ENCODE peak calls at places on chromosome 7, in five cellular contexts. S is GM12878, O is HepG2, B is K562, R is H1. L is an unnamed sample. For H3K4me1, the result is how much of the 10 kb centered on the place peaks cover.

GRCh38 chr7:30813466-30813865 is 42.2 kb downstream of the MINDY4 start:
- DNase-seq in S (no peak), O (no peak), B (no peak), R (no peak), L (no peak)

GRCh38 chr7:155791836-155792235 is 20.4 kb downstream of the SHH start:
- DNase-seq in S (no peak), O (no peak), B (peak), R (no peak), L (no peak)

GRCh38 chr7:139771001-139771956 is 6.5 kb downstream of the HIPK2 start:
- DNase-seq in S (no peak), O (no peak), B (no peak), R (no peak), L (no peak)

GRCh38 chr7:100372256-100372655 is 1.0 kb upstream of the PILRA start:
- DNase-seq in S (no peak), O (no peak), B (no peak), R (no peak), L (no peak)

GRCh38 chr7:57201895-57202210 is 69.6 kb upstream of the ZNF479 start:
- DNase-seq in S (no peak), O (no peak), B (no peak), R (no peak), L (no peak)

GRCh38 chr7:143408247-143408685 is 390 bp downstream of the EPHA1 start:
- DNase-seq in S (no peak), O (no peak), B (no peak), R (no peak), L (peak)

GRCh38 chr7:101555269-101555920 is 73.7 kb downstream of the MYL10 start:
- DNase-seq in S (no peak), O (no peak), B (peak), R (no peak), L (no peak)

GRCh38 chr7:95436407-95436806 is 1.6 kb upstream of the PON2 start:
- DNase-seq in S (no peak), O (no peak), B (no peak), R (no peak), L (no peak)

GRCh38 chr7:134905375-134905774 is 80.9 kb upstream of the AGBL3 start:
- DNase-seq in S (no peak), O (no peak), B (no peak), R (no peak), L (no peak)

GRCh38 chr7:12162420-12163113 is 48.5 kb upstream of the TMEM106B start:
- DNase-seq in S (no peak), O (no peak), B (no peak), R (no peak), L (no peak)

GRCh38 chr7:40156988-40157387 is 22.2 kb downstream of the SUGCT start:
- DNase-seq in S (no peak), O (no peak), B (no peak), R (no peak), L (no peak)

GRCh38 chr7:26538216-26538615 is 246.6 kb downstream of the SNX10 start:
- DNase-seq in S (no peak), O (no peak), B (no peak), R (no peak), L (no peak)

GRCh38 chr7:35727571-35727970 is 32.6 kb upstream of the HERPUD2 start:
- DNase-seq in S (no peak), O (no peak), B (no peak), R (no peak), L (no peak)

GRCh38 chr7:86152926-86153325 is 490.8 kb upstream of the GRM3 start:
- DNase-seq in S (no peak), O (no peak), B (no peak), R (no peak), L (no peak)

GRCh38 chr7:123747620-123748141 is 1.1 kb downstream of the WASL start:
- DNase-seq in S (no peak), O (peak), B (peak), R (peak), L (peak)

GRCh38 chr7:29276806-29277205 is 82.2 kb downstream of the CHN2 start:
- DNase-seq in S (no peak), O (no peak), B (no peak), R (peak), L (no peak)

GRCh38 chr7:143013897-143014296 is 13.0 kb downstream of the OR9A2 start:
- DNase-seq in S (no peak), O (no peak), B (no peak), R (no peak), L (no peak)

GRCh38 chr7:103871473-103871872 is 118.0 kb downstream of the RELN start:
- DNase-seq in S (no peak), O (no peak), B (no peak), R (no peak), L (no peak)

GRCh38 chr7:93203496-93203895 is 22.8 kb downstream of the HEPACAM2 start:
- DNase-seq in S (no peak), O (no peak), B (no peak), R (no peak), L (no peak)

GRCh38 chr7:156907656-156908055 is 14.7 kb upstream of the LMBR1 start:
- DNase-seq in S (no peak), O (no peak), B (no peak), R (no peak), L (no peak)

GRCh38 chr7:137885623-137886022 is 38.8 kb upstream of the DGKI start:
- DNase-seq in S (no peak), O (no peak), B (no peak), R (peak), L (peak)

GRCh38 chr7:150824379-150825177 is 24.0 kb downstream of the TMEM176A start:
- DNase-seq in S (no peak), O (no peak), B (peak), R (no peak), L (peak)

GRCh38 chr7:141042222-141043193 is 27.8 kb upstream of the MRPS33 start:
- DNase-seq in S (no peak), O (peak), B (no peak), R (no peak), L (no peak)

GRCh38 chr7:155702616-155703015 is 58.2 kb downstream of the RBM33 start:
- DNase-seq in S (no peak), O (no peak), B (no peak), R (no peak), L (no peak)

GRCh38 chr7:70614237-70614984 is 517.5 kb upstream of the GALNT17 start:
- DNase-seq in S (no peak), O (no peak), B (no peak), R (peak), L (peak)

GRCh38 chr7:94647295-94647694 is 8.6 kb downstream of the SGCE start:
- DNase-seq in S (no peak), O (no peak), B (no peak), R (no peak), L (peak)

GRCh38 chr7:141265668-141266067 is 191.8 kb downstream of the TMEM178B start:
- DNase-seq in S (no peak), O (no peak), B (no peak), R (no peak), L (no peak)

GRCh38 chr7:75740846-75741497 is 2.2 kb upstream of the HIP1 start:
- DNase-seq in S (peak), O (peak), B (peak), R (peak), L (peak)

GRCh38 chr7:120405652-120406051 is 132.7 kb downstream of the KCND2 start:
- DNase-seq in S (no peak), O (no peak), B (no peak), R (no peak), L (no peak)

GRCh38 chr7:120402368-120402767 is 129.4 kb downstream of the KCND2 start:
- DNase-seq in S (no peak), O (no peak), B (no peak), R (no peak), L (no peak)

GRCh38 chr7:120404042-120404441 is 131.1 kb downstream of the KCND2 start:
- DNase-seq in S (no peak), O (no peak), B (no peak), R (no peak), L (no peak)

GRCh38 chr7:120400806-120401455 is 128.0 kb downstream of the KCND2 start:
- DNase-seq in S (no peak), O (no peak), B (no peak), R (no peak), L (no peak)

GRCh38 chr7:120402801-120403200 is 129.8 kb downstream of the KCND2 start:
- DNase-seq in S (no peak), O (no peak), B (no peak), R (no peak), L (no peak)
- TF ChIP-seq CREB1 in S (no peak), O (no peak), B (no peak), R (no peak), L (no peak)

GRCh38 chr7:98539865-98540264 is 77.2 kb upstream of the NPTX2 start:
- DNase-seq in S (no peak), O (no peak), B (no peak), R (no peak), L (peak)
- H3K4me1 ChIP-seq in S (under half), O (under half), B (under half), R (under half), L (under half)

GRCh38 chr7:116859323-116859722 is 3.1 kb upstream of the CAPZA2 start:
- DNase-seq in S (no peak), O (no peak), B (no peak), R (no peak), L (no peak)
- TF ChIP-seq CREB1 in S (no peak), O (no peak), B (no peak), R (no peak), L (no peak)

GRCh38 chr7:45328397-45329080 is 170.9 kb downstream of the RAMP3 start:
- DNase-seq in S (no peak), O (no peak), B (no peak), R (no peak), L (no peak)

DNA sequence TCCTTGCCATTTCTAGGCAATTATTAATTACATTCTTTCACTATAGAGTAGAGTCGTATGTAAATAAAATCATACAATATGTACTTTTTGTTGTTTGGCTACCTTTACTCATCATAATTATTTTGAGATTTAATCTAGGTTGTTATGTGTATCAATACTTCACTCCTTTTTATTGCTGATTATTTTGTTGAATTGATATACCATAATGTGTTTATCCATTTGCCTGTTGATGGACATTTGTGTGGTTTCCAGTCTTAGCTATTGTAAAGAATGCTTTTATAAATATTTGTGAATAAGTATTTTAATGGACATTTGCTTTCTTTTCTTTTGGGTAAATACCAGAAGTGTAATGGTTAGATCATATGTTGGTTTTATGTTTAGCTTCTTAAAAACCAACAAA is 174.0 kb downstream of the RAMP3 start:
- DNase-seq in S (no peak), O (no peak), B (no peak), R (no peak), L (no peak)
- H3K4me1 ChIP-seq in S (under half), O (under half), B (under half), R (under half), L (under half)

DNA sequence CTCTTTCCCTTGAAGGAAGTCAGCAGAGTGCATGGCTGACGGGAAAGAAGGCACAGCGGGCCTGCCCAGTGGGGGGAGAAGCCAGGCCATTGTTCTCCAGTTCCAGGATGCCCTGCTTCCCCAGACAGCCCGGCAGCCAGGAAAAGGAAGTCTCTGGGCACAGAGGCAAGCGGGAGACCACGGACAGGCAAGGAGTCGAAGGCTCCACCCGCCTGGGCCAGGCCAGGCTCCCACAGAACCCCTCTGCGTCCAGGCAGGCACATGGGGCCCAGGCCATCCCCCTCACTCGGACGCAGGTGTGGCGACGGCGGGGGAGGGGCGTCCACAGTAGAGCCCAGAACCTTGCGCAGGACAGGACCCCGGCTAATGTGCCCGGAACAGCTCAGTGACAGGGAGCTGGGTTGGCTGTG is 8.7 kb downstream of the GPR146 start:
- DNase-seq in S (no peak), O (no peak), B (no peak), R (peak), L (peak)
- TF ChIP-seq CREB1 in S (no peak), O (no peak), B (no peak), R (no peak), L (no peak)

GRCh38 chr7:110681941-110682340 is 409.0 kb upstream of the LRRN3 start:
- DNase-seq in S (no peak), O (no peak), B (no peak), R (no peak), L (no peak)
- H3K4me1 ChIP-seq in S (under half), O (under half), B (under half), R (under half), L (under half)